ENCODE peak calls at places on chromosomes 16 and 17, in five cellular contexts. J is heart left ventricle, B is fibroblast of lung, Z is ovary, Q is caudate nucleus. M is an unnamed sample.

GRCh38 chr17:34384822-34385605 is 22.0 kb upstream of the CCL1 start:
- DNase-seq in J (no peak), B (no peak), Z (no peak), Q (no peak), M (no peak)

GRCh38 chr17:17506893-17507464 is 10.8 kb upstream of the RASD1 start:
- DNase-seq in J (peak; percentile 82), B (peak; percentile 44), Z (no peak), Q (peak; percentile 20), M (no peak)

GRCh38 chr16:74169687-74170522 is 126.7 kb upstream of the PSMD7 start:
- DNase-seq in J (no peak), B (peak; percentile 97), Z (no peak), Q (no peak), M (no peak)

GRCh38 chr17:68048996-68049395 is 13.5 kb downstream of the KPNA2 start:
- DNase-seq in J (no peak), B (no peak), Z (no peak), Q (no peak), M (peak; percentile 22)

GRCh38 chr16:85046472-85046916 is 18.9 kb downstream of the KIAA0513 start:
- DNase-seq in J (no peak), B (no peak), Z (no peak), Q (no peak), M (no peak)

GRCh38 chr17:76498886-76499667 is 2.1 kb downstream of the RHBDF2 start:
- DNase-seq in J (no peak), B (no peak), Z (no peak), Q (no peak), M (no peak)

GRCh38 chr16:85490971-85491771 is 122.0 kb upstream of the GSE1 start:
- DNase-seq in J (no peak), B (no peak), Z (no peak), Q (no peak), M (no peak)

GRCh38 chr16:68083861-68084503 is 1.2 kb upstream of the NFATC3 start:
- DNase-seq in J (no peak), B (peak; percentile 37), Z (no peak), Q (no peak), M (no peak)

GRCh38 chr17:77840156-77840555 is 118.3 kb upstream of the TNRC6C start:
- DNase-seq in J (peak; percentile 67), B (no peak), Z (no peak), Q (no peak), M (no peak)

GRCh38 chr17:83004791-83005380 is 74.5 kb upstream of the METRNL start:
- DNase-seq in J (no peak), B (no peak), Z (no peak), Q (no peak), M (no peak)

GRCh38 chr16:11610580-11610979 is 23.9 kb upstream of the LITAF start:
- DNase-seq in J (no peak), B (no peak), Z (no peak), Q (no peak), M (no peak)

GRCh38 chr17:50781167-50781566 is 13.8 kb upstream of the ANKRD40CL start:
- DNase-seq in J (peak; percentile 36), B (no peak), Z (no peak), Q (no peak), M (no peak)

GRCh38 chr16:66435896-66436295 is 8.8 kb downstream of the BEAN1 start:
- DNase-seq in J (no peak), B (no peak), Z (no peak), Q (no peak), M (peak; percentile 22)

GRCh38 chr16:81189100-81189664 is 49.3 kb upstream of the BCO1 start:
- DNase-seq in J (peak; percentile 89), B (peak; percentile 67), Z (peak; percentile 75), Q (peak; percentile 82), M (peak; percentile 92)

GRCh38 chr17:6061290-6061689 is 8.9 kb upstream of the WSCD1 start:
- DNase-seq in J (no peak), B (peak; percentile 71), Z (no peak), Q (no peak), M (no peak)

GRCh38 chr17:72169823-72170222 is 49.0 kb downstream of the SOX9 start:
- DNase-seq in J (no peak), B (no peak), Z (no peak), Q (no peak), M (no peak)

GRCh38 chr17:14201087-14201486 is 35.6 kb downstream of the CDRT15 start:
- DNase-seq in J (no peak), B (peak; percentile 23), Z (no peak), Q (no peak), M (no peak)

GRCh38 chr17:67027031-67027628 is 17.2 kb upstream of the CACNG1 start:
- DNase-seq in J (peak; percentile 70), B (no peak), Z (no peak), Q (no peak), M (no peak)

GRCh38 chr17:51475650-51476221 is 215.4 kb downstream of the UTP18 start:
- DNase-seq in J (no peak), B (no peak), Z (no peak), Q (no peak), M (no peak)

GRCh38 chr17:7404737-7405412 is 978 bp upstream of the TMEM256 start:
- DNase-seq in J (peak; percentile 76), B (no peak), Z (peak; percentile 80), Q (no peak), M (no peak)

GRCh38 chr16:76280421-76280820 is 3.2 kb downstream of the CNTNAP4 start:
- DNase-seq in J (no peak), B (no peak), Z (no peak), Q (no peak), M (no peak)

GRCh38 chr17:27797390-27798091 is 2.8 kb downstream of the NOS2 start:
- DNase-seq in J (no peak), B (no peak), Z (no peak), Q (no peak), M (no peak)

GRCh38 chr16:9092282-9092962 is 978 bp downstream of the HAPSTR1 start:
- DNase-seq in J (peak; percentile 70), B (no peak), Z (peak; percentile 49), Q (peak; percentile 36), M (no peak)

GRCh38 chr16:3047387-3047720 is 993 bp downstream of the MMP25 start:
- DNase-seq in J (no peak), B (no peak), Z (no peak), Q (no peak), M (no peak)

GRCh38 chr16:89410794-89411309 is 79.5 kb downstream of the ANKRD11 start:
- DNase-seq in J (peak; percentile 75), B (peak; percentile 93), Z (peak; percentile 45), Q (peak; percentile 47), M (no peak)

GRCh38 chr17:59427425-59427921 is 96.0 kb downstream of the YPEL2 start:
- DNase-seq in J (peak; percentile 47), B (peak; percentile 23), Z (no peak), Q (peak; percentile 71), M (no peak)

GRCh38 chr17:17391575-17392370 is 85.0 kb upstream of the MED9 start:
- DNase-seq in J (no peak), B (no peak), Z (no peak), Q (no peak), M (no peak)

GRCh38 chr17:57995076-57995956 is 7.3 kb upstream of the VEZF1 start:
- DNase-seq in J (peak; percentile 68), B (peak; percentile 84), Z (peak; percentile 63), Q (peak; percentile 66), M (no peak)

GRCh38 chr17:48843172-48843900 is 12.5 kb downstream of the CALCOCO2 start:
- DNase-seq in J (no peak), B (peak; percentile 63), Z (no peak), Q (no peak), M (no peak)

GRCh38 chr16:73053379-73054130 is 5.6 kb upstream of the ZFHX3 start:
- DNase-seq in J (no peak), B (peak; percentile 77), Z (no peak), Q (no peak), M (peak; percentile 87)

GRCh38 chr16:49280861-49281331 is 742 bp downstream of the CBLN1 start:
- DNase-seq in J (no peak), B (no peak), Z (no peak), Q (no peak), M (no peak)

GRCh38 chr16:26276289-26276688 is 584.5 kb downstream of the HS3ST4 start:
- DNase-seq in J (no peak), B (no peak), Z (no peak), Q (no peak), M (no peak)

GRCh38 chr16:68367034-68367433 is 56.2 kb downstream of the PRMT7 start:
- DNase-seq in J (no peak), B (peak; percentile 32), Z (no peak), Q (no peak), M (no peak)

M was measured in mesenteric fat pad.